ENCODE peak calls at places on chromosomes 7 and 10, in four cellular contexts. One of them, this sample, is unnamed.

GRCh38 chr7:100966542-100967291 is 2.6 kb upstream of the MUC12 start:
- DNase-seq in GM23248: no peak
- DNase-seq in K562: peak; percentile 44
- DNase-seq in A549: no peak
- DNase-seq in this sample: no peak

GRCh38 chr10:1284076-1284475 is 227.9 kb downstream of the WDR37 start:
- DNase-seq in A549: no peak
- DNase-seq in K562: no peak
- DNase-seq in GM23248: no peak
- DNase-seq in this sample: no peak

GRCh38 chr7:74174606-74175082 is 488 bp downstream of the EIF4H start:
- DNase-seq in K562: no peak
- DNase-seq in A549: peak; percentile 45
- DNase-seq in GM23248: peak; percentile 75
- DNase-seq in this sample: no peak

GRCh38 chr10:85635650-85636049 is 730.9 kb downstream of the GRID1 start:
- DNase-seq in K562: no peak
- DNase-seq in A549: no peak
- DNase-seq in GM23248: no peak
- DNase-seq in this sample: no peak

GRCh38 chr10:116470768-116471415 is 43.2 kb downstream of the PNLIPRP3 start:
- DNase-seq in GM23248: peak; percentile 70
- DNase-seq in A549: peak; percentile 41
- DNase-seq in K562: peak; percentile 8
- DNase-seq in this sample: peak; percentile 33

GRCh38 chr10:110163841-110164240 is 43.6 kb upstream of the MXI1 start:
- DNase-seq in A549: no peak
- DNase-seq in GM23248: no peak
- DNase-seq in K562: no peak
- DNase-seq in this sample: no peak

GRCh38 chr10:49177391-49178355 is 10.5 kb downstream of the TMEM273 start:
- DNase-seq in GM23248: peak; percentile 97
- DNase-seq in K562: peak; percentile 60
- DNase-seq in A549: peak; percentile 21
- DNase-seq in this sample: peak; percentile 27

GRCh38 chr7:44633254-44634186 is 27.1 kb downstream of the OGDH start:
- DNase-seq in K562: no peak
- DNase-seq in GM23248: peak; percentile 99
- DNase-seq in A549: no peak
- DNase-seq in this sample: no peak

GRCh38 chr10:4653160-4653559 is 172.8 kb upstream of the AKR1E2 start:
- DNase-seq in GM23248: no peak
- DNase-seq in K562: no peak
- DNase-seq in A549: no peak
- DNase-seq in this sample: no peak

GRCh38 chr10:73774637-73775036 is 7.2 kb upstream of the CHCHD1 start:
- DNase-seq in A549: peak; percentile 47
- DNase-seq in GM23248: peak; percentile 52
- DNase-seq in K562: peak; percentile 53
- DNase-seq in this sample: no peak

GRCh38 chr10:36281871-36282331 is 639.8 kb upstream of the FZD8 start:
- DNase-seq in K562: no peak
- DNase-seq in A549: peak; percentile 87
- DNase-seq in GM23248: no peak
- DNase-seq in this sample: no peak

GRCh38 chr10:80461208-80462183 is 7.4 kb downstream of the TSPAN14 start:
- DNase-seq in GM23248: peak; percentile 66
- DNase-seq in A549: no peak
- DNase-seq in K562: no peak
- DNase-seq in this sample: no peak

GRCh38 chr10:97013983-97014382 is 171.8 kb downstream of the SLIT1 start:
- DNase-seq in K562: no peak
- DNase-seq in A549: no peak
- DNase-seq in GM23248: no peak
- DNase-seq in this sample: no peak

GRCh38 chr7:142992427-142992826 is 30.3 kb upstream of the KEL start:
- DNase-seq in K562: no peak
- DNase-seq in GM23248: no peak
- DNase-seq in A549: no peak
- DNase-seq in this sample: no peak

GRCh38 chr7:71937840-71938371 is 474.2 kb downstream of the CALN1 start:
- DNase-seq in GM23248: no peak
- DNase-seq in A549: no peak
- DNase-seq in K562: no peak
- DNase-seq in this sample: no peak

GRCh38 chr7:483656-484364 is 35.8 kb downstream of the PDGFA start:
- DNase-seq in A549: no peak
- DNase-seq in GM23248: no peak
- DNase-seq in K562: no peak
- DNase-seq in this sample: no peak

GRCh38 chr7:50379082-50379481 is 71.1 kb downstream of the FIGNL1 start:
- DNase-seq in GM23248: no peak
- DNase-seq in K562: no peak
- DNase-seq in A549: no peak
- DNase-seq in this sample: no peak

DNA sequence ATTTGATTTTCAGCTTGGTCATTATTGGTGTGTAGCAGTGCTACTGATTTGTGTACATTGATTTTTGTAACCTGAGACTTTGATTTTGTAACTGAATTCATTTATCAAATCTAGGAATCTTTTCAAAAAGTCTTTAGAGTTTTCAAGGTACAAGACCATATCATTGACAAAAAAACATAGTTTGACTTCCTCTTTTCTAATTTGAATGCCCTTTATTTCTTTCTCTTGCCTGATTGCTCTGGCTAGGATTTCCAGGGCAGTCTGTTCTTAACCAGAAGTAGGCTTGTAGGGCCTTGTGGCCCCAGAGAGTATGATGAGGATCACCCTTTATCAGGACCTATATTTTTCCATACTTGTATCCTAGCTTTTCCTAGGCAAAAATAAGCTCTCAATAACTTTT is 234.5 kb upstream of the FZD1 start:
- DNase-seq in K562: no peak
- DNase-seq in A549: no peak
- DNase-seq in GM23248: no peak
- DNase-seq in this sample: no peak
- H3K4me2 ChIP-seq in K562: no peak overlapping the region
- H3K4me2 ChIP-seq in A549: no peak overlapping the region
- H3K4me2 ChIP-seq in GM23248: no peak overlapping the region
- H3K4me2 ChIP-seq in this sample: no peak overlapping the region

DNA sequence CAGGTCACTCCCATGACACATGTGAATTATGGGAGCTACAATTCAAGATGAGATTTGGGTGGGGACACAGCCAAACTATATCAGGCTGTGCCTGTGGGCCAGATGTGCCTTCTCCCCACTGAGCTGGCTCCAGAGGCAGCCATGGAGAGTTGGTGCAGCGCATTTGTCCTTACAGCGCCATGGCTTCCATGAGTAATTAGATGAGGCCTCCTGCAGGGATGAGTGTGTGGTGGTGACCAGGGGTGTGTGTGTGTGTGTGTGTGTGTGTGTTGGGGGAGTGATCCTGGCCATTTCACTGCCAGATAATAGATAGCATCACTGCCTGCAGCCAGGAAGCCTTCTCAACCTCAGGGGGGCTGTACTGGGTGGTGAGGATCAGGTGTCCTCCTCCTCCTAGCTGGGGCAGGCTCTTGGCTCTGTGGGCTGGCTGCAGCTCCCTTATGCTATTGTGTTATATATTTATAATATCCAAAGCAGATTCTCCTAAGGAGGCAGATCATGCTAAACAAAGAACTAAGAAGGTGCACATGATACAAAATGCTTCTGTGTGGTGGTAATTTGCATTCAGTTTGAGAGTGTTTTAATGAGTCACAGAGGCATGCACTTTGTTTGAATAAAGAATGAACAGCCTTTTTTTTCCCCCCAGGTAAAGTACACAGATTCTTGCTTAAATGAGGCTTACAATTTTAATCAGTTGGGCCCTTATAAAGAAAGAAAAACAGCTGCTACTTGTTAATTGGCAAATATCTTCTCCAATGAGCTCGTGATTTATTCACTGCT is 94.8 kb downstream of the FANK1 start:
- DNase-seq in K562: no peak
- DNase-seq in A549: no peak
- DNase-seq in GM23248: no peak
- DNase-seq in this sample: no peak
- H3K4me2 ChIP-seq in K562: no peak overlapping the region
- H3K4me2 ChIP-seq in A549: no peak overlapping the region
- H3K4me2 ChIP-seq in GM23248: no peak overlapping the region
- H3K4me2 ChIP-seq in this sample: no peak overlapping the region

GRCh38 chr7:81690688-81691087 is 79.2 kb downstream of the HGF start:
- DNase-seq in GM23248: no peak
- DNase-seq in A549: no peak
- DNase-seq in K562: no peak
- DNase-seq in this sample: no peak

GRCh38 chr7:81692146-81692905 is 77.5 kb downstream of the HGF start:
- DNase-seq in GM23248: peak; percentile 69
- DNase-seq in A549: no peak
- DNase-seq in K562: no peak
- DNase-seq in this sample: no peak

GRCh38 chr7:81691199-81691821 is 78.5 kb downstream of the HGF start:
- DNase-seq in GM23248: peak; percentile 20
- DNase-seq in K562: no peak
- DNase-seq in A549: no peak
- DNase-seq in this sample: no peak

GRCh38 chr7:81693080-81693479 is 76.8 kb downstream of the HGF start:
- DNase-seq in GM23248: no peak
- DNase-seq in K562: no peak
- DNase-seq in A549: no peak
- DNase-seq in this sample: no peak

DNA sequence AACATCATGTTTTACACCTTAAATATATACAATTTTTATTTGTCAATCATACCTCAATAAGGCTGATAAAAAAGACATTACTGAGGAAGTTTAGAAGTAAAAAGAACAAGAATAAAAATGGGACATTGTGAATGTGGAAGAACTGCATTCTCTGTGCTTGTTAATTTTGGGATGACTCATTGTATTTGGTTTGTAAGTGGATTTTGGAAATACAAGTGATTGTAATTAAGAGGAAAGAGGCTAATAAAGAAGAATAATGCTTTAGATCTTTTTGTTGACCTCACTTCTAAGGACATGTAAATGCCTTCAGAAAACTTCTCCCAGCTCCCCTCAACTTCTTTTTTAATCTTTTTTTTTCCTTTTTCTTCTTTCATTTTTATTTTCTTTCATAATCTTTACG is 76.0 kb downstream of the HGF start:
- DNase-seq in GM23248: peak; percentile 15
- DNase-seq in K562: no peak
- DNase-seq in A549: no peak
- DNase-seq in this sample: no peak
- H3K4me2 ChIP-seq in GM23248: no peak overlapping the region
- H3K4me2 ChIP-seq in K562: no peak overlapping the region
- H3K4me2 ChIP-seq in A549: no peak overlapping the region
- H3K4me2 ChIP-seq in this sample: no peak overlapping the region

DNA sequence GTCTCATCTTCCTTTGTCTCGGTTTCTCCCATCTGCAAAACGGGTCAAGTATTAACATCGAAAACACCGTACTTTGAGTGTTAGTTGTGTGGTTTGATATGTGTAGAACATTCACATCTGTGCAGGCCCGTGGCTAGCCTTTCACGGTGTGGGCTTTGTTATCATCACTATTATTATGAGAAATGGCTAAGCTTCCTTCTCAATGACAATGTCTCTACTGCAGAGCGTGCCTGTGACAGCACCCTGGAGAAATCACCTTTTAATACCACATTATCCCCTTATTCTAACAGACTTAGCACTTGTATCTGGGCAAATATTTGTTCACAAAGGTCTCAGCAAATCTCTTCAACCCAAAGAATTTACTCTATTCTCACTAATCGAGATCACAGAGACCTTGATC is 55.8 kb downstream of the FAM171A1 start:
- DNase-seq in K562: no peak
- DNase-seq in GM23248: no peak
- DNase-seq in A549: no peak
- DNase-seq in this sample: no peak
- H3K4me2 ChIP-seq in K562: no peak overlapping the region
- H3K4me2 ChIP-seq in GM23248: no peak overlapping the region
- H3K4me2 ChIP-seq in A549: no peak overlapping the region
- H3K4me2 ChIP-seq in this sample: no peak overlapping the region

GRCh38 chr7:84663224-84663623 is 468.6 kb upstream of the SEMA3A start:
- DNase-seq in K562: no peak
- DNase-seq in GM23248: peak; percentile 7
- DNase-seq in A549: no peak
- DNase-seq in this sample: no peak
- H3K4me2 ChIP-seq in K562: no peak overlapping the region
- H3K4me2 ChIP-seq in GM23248: peak overlapping the region; percentile 59
- H3K4me2 ChIP-seq in A549: no peak overlapping the region
- H3K4me2 ChIP-seq in this sample: no peak overlapping the region

DNA sequence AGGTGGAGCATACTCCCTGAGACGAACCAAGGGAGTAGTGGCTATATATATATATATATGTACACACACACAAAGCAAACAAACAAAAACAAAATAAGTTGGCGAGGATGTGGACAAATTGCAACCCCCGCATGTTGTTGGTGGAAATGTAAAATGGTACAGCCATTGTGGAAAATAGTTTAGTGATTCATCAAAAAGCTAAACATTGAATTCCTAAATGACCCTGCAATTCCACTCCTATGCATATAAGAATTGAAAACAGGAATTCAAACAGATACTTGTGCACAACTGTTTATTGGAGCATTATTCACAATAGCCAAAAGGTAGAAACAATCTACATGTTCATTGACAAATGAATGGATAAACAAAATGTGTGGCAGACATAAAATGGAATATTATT is 407.9 kb downstream of the KCNMA1 start:
- DNase-seq in A549: no peak
- DNase-seq in GM23248: peak; percentile 17
- DNase-seq in K562: no peak
- DNase-seq in this sample: no peak
- H3K4me2 ChIP-seq in A549: no peak overlapping the region
- H3K4me2 ChIP-seq in GM23248: peak overlapping the region; percentile 37
- H3K4me2 ChIP-seq in K562: no peak overlapping the region
- H3K4me2 ChIP-seq in this sample: no peak overlapping the region

GRCh38 chr7:136925556-136925955 is 57.1 kb downstream of the CHRM2 start:
- DNase-seq in GM23248: no peak
- DNase-seq in K562: no peak
- DNase-seq in A549: no peak
- DNase-seq in this sample: no peak

DNA sequence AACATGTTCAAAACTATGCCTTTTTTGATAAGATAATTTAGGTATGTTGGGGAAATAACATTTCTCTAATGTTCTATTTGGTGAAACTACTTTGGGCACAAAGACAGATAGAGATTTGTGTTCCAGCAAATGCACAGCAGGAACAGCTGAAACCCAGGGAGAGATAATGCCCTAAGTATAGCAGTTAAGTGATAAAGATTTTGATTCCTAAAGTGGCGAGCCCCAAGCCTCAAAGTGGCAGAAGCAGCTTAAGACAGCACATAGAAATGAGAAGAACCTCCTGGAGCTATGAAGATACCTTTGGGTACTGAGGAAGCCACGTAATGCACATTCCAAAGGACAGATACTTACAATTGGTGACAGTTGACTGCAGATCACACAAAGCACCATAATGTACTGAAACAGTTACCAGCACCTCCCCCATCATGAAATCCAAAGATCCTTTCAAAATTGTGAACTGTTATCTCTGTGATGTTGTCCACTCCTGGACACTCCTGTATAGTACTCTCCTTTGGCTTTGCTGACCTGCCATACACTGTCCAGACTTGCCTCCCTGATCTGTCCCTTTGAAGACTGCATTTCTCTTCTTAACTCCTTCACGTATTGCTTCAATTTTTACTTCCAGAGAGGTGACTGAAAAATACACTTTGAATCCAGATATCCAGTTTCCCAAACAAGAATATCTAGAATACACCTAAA is 62.9 kb downstream of the CHRM2 start:
- DNase-seq in GM23248: no peak
- DNase-seq in K562: no peak
- DNase-seq in A549: no peak
- DNase-seq in this sample: no peak
- H3K4me2 ChIP-seq in GM23248: no peak overlapping the region
- H3K4me2 ChIP-seq in K562: no peak overlapping the region
- H3K4me2 ChIP-seq in A549: no peak overlapping the region
- H3K4me2 ChIP-seq in this sample: no peak overlapping the region